ENCODE peak calls at places on chromosome 19, in five cellular contexts. J is NB4, L is uterus, W is ovary, V is upper lobe of left lung. F is an unnamed sample.

GRCh38 chr19:35608250-35608649 is 4.3 kb upstream of the HAUS5 start:
- DNase-seq in J (peak), L (no peak), W (no peak), V (no peak), F (no peak)

GRCh38 chr19:3538258-3538929 is 580 bp upstream of the TEKTIP1 start:
- DNase-seq in J (no peak), L (no peak), W (no peak), V (no peak), F (no peak)

GRCh38 chr19:30879225-30879624 is 470.0 kb downstream of the TSHZ3 start:
- DNase-seq in J (no peak), L (no peak), W (no peak), V (no peak), F (no peak)

GRCh38 chr19:39413903-39414608 is 1.6 kb downstream of the PLEKHG2 start:
- DNase-seq in J (no peak), L (peak), W (peak), V (peak), F (no peak)

GRCh38 chr19:28905996-28906395 is 307.0 kb downstream of the UQCRFS1 start:
- DNase-seq in J (no peak), L (no peak), W (no peak), V (no peak), F (no peak)

GRCh38 chr19:31408460-31409124 is 59.4 kb upstream of the TSHZ3 start:
- DNase-seq in J (peak), L (peak), W (no peak), V (no peak), F (no peak)

GRCh38 chr19:40954573-40954972 is 36.5 kb upstream of the CYP2B6 start:
- DNase-seq in J (no peak), L (no peak), W (no peak), V (no peak), F (peak)

GRCh38 chr19:57954996-57955395 is 7.5 kb upstream of the ZNF256 start:
- DNase-seq in J (no peak), L (no peak), W (no peak), V (no peak), F (no peak)

GRCh38 chr19:38434549-38435051 is 1.1 kb downstream of the RYR1 start:
- DNase-seq in J (no peak), L (no peak), W (no peak), V (no peak), F (no peak)

GRCh38 chr19:16259385-16260159 is 61.9 kb downstream of the AP1M1 start:
- DNase-seq in J (no peak), L (no peak), W (no peak), V (peak), F (no peak)

GRCh38 chr19:58440556-58440955 is 603 bp upstream of the ZNF132 start:
- DNase-seq in J (no peak), L (no peak), W (no peak), V (peak), F (no peak)

GRCh38 chr19:47540748-47541147 is 25.9 kb upstream of the NAPA start:
- DNase-seq in J (no peak), L (no peak), W (no peak), V (no peak), F (no peak)

GRCh38 chr19:2382530-2383222 is 22.6 kb downstream of the TMPRSS9 start:
- DNase-seq in J (no peak), L (no peak), W (no peak), V (no peak), F (no peak)

GRCh38 chr19:53868091-53868891 is 608 bp downstream of the MYADM start:
- DNase-seq in J (peak), L (peak), W (peak), V (peak), F (no peak)

GRCh38 chr19:23343434-23344010 is 51.7 kb downstream of the ZNF91 start:
- DNase-seq in J (peak), L (no peak), W (no peak), V (no peak), F (no peak)

GRCh38 chr19:15280048-15280725 is 47.9 kb upstream of the EPHX3 start:
- DNase-seq in J (no peak), L (no peak), W (no peak), V (no peak), F (no peak)

GRCh38 chr19:46133777-46134231 is 9.3 kb upstream of the IGFL3 start:
- DNase-seq in J (no peak), L (no peak), W (no peak), V (no peak), F (no peak)

GRCh38 chr19:5978606-5979552 is 939 bp upstream of the RANBP3 start:
- DNase-seq in J (peak), L (peak), W (no peak), V (peak), F (no peak)

GRCh38 chr19:12574036-12574435 is 22.8 kb upstream of the ZNF564 start:
- DNase-seq in J (peak), L (no peak), W (no peak), V (no peak), F (no peak)

GRCh38 chr19:22622901-22623840 is 11.0 kb upstream of the ZNF492 start:
- DNase-seq in J (no peak), L (no peak), W (peak), V (peak), F (no peak)

GRCh38 chr19:1269478-1270167 is 491 bp downstream of the CIRBP start:
- DNase-seq in J (peak), L (peak), W (peak), V (peak), F (peak)

GRCh38 chr19:18761531-18762110 is 29.5 kb downstream of the COMP start:
- DNase-seq in J (no peak), L (no peak), W (no peak), V (peak), F (no peak)

GRCh38 chr19:19655641-19656343 is 7.7 kb downstream of the ATP13A1 start:
- DNase-seq in J (no peak), L (no peak), W (no peak), V (peak), F (no peak)

GRCh38 chr19:38319421-38320258 is at the start of gene KCNK6:
- DNase-seq in J (peak), L (peak), W (peak), V (peak), F (peak)

GRCh38 chr19:2806736-2807378 is 12.8 kb upstream of the ZNF554 start:
- DNase-seq in J (no peak), L (no peak), W (no peak), V (peak), F (no peak)

GRCh38 chr19:35449347-35450043 is 1.4 kb downstream of the FFAR2 start:
- DNase-seq in J (no peak), L (no peak), W (no peak), V (peak), F (no peak)

GRCh38 chr19:17170538-17171297 is 44.4 kb upstream of the USE1 start:
- DNase-seq in J (no peak), L (no peak), W (no peak), V (no peak), F (no peak)

GRCh38 chr19:2032296-2032941 is 16.9 kb upstream of the BTBD2 start:
- DNase-seq in J (peak), L (peak), W (peak), V (peak), F (no peak)

GRCh38 chr19:36244066-36244465 is 29.2 kb downstream of the ZNF146 start:
- DNase-seq in J (no peak), L (no peak), W (no peak), V (no peak), F (no peak)

GRCh38 chr19:16425993-16426392 is 45.8 kb downstream of the EPS15L1 start:
- DNase-seq in J (no peak), L (no peak), W (no peak), V (no peak), F (no peak)

GRCh38 chr19:5579286-5579685 is 11.5 kb upstream of the TINCR start:
- DNase-seq in J (no peak), L (no peak), W (no peak), V (no peak), F (no peak)

GRCh38 chr19:48681127-48681470 is 8.3 kb upstream of the NTN5 start:
- DNase-seq in J (peak), L (no peak), W (peak), V (no peak), F (no peak)

GRCh38 chr19:9996541-9996940 is 13.8 kb downstream of the COL5A3 start:
- DNase-seq in J (no peak), L (no peak), W (no peak), V (no peak), F (no peak)

GRCh38 chr19:33275559-33275932 is 26.8 kb downstream of the CEBPA start:
- DNase-seq in J (no peak), L (no peak), W (no peak), V (no peak), F (no peak)
- TF ChIP-seq POLR2A in J (no peak), L (no peak), W (no peak), V (no peak), F (no peak)

GRCh38 chr19:55959996-55960675 is 12.5 kb downstream of the NLRP8 start:
- DNase-seq in J (no peak), L (no peak), W (no peak), V (no peak), F (no peak)
- TF ChIP-seq POLR2A in J (no peak), L (no peak), W (no peak), V (no peak), F (no peak)

GRCh38 chr19:8074501-8074900 is 21.9 kb downstream of the CCL25 start:
- DNase-seq in J (peak), L (no peak), W (no peak), V (no peak), F (no peak)

GRCh38 chr19:8069116-8069973 is 16.8 kb downstream of the CCL25 start:
- DNase-seq in J (peak), L (no peak), W (no peak), V (no peak), F (peak)

GRCh38 chr19:8075158-8076086 is 22.9 kb downstream of the CCL25 start:
- DNase-seq in J (no peak), L (no peak), W (no peak), V (no peak), F (no peak)

GRCh38 chr19:8071912-8072311 is 19.4 kb downstream of the CCL25 start:
- DNase-seq in J (peak), L (no peak), W (no peak), V (peak), F (no peak)
- TF ChIP-seq POLR2A in J (no peak), L (no peak), W (no peak), V (no peak), F (no peak)

GRCh38 chr19:7916908-7917291 is 2.3 kb downstream of the TGFBR3L start:
- DNase-seq in J (no peak), L (no peak), W (no peak), V (no peak), F (peak)

GRCh38 chr19:7920520-7921301 is 573 bp downstream of the SNAPC2 start:
- DNase-seq in J (peak), L (peak), W (peak), V (peak), F (peak)

GRCh38 chr19:7919681-7920519 is at the start of gene SNAPC2:
- DNase-seq in J (peak), L (peak), W (peak), V (peak), F (peak)

GRCh38 chr19:7917292-7918061 is 2.7 kb upstream of the SNAPC2 start:
- DNase-seq in J (peak), L (peak), W (peak), V (peak), F (peak)

GRCh38 chr19:7918615-7919421 is 1.3 kb upstream of the SNAPC2 start:
- DNase-seq in J (no peak), L (no peak), W (peak), V (peak), F (no peak)
- TF ChIP-seq POLR2A in J (no peak), L (no peak), W (no peak), V (no peak), F (no peak)

GRCh38 chr19:13835791-13836723 is 40.8 kb downstream of the ZSWIM4 start:
- DNase-seq in J (peak), L (peak), W (no peak), V (peak), F (no peak)

GRCh38 chr19:13831560-13832056 is 36.4 kb downstream of the ZSWIM4 start:
- DNase-seq in J (no peak), L (no peak), W (no peak), V (no peak), F (no peak)

GRCh38 chr19:13832096-13832495 is 36.9 kb downstream of the ZSWIM4 start:
- DNase-seq in J (no peak), L (no peak), W (no peak), V (no peak), F (no peak)

GRCh38 chr19:13833330-13834265 is 38.4 kb downstream of the ZSWIM4 start:
- DNase-seq in J (peak), L (peak), W (peak), V (peak), F (peak)

DNA sequence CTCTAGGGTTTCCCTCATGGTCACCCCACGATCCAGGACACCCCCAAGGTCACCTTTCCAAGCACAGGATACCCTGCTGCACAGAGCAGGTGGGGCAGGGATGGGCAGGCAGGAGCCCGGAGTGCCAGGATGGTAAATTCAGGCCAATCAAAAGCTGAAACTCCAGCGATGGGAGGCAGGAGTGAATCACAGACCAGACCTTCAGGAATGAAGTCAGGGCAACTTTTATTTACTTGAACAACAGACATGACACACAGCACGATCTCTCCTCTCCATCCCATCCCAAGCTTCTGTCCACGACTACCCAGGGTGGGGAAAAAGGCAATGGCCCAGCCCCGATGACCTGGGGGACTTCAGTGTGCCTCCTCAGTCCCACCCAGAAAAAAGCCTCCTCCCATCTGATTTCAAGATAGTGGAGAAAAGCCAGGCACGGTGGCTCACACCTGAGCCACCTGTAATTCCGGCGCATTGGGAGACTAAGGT is 39.1 kb downstream of the ZSWIM4 start:
- DNase-seq in J (no peak), L (no peak), W (no peak), V (no peak), F (no peak)
- TF ChIP-seq POLR2A in J (no peak), L (no peak), W (no peak), V (no peak), F (no peak)